ENCODE peak calls at places on chromosome 4, in four cellular contexts. E is EL, V is HTR-8/SVneo, Y is NCI-H82. D is an unnamed sample.

GRCh38 chr4:3445111-3445820 is 3.5 kb downstream of the HGFAC start:
- DNase-seq in E (no peak), V (no peak), Y (no peak), D (no peak)

GRCh38 chr4:21964762-21965319 is 16.3 kb upstream of the KCNIP4 start:
- DNase-seq in E (no peak), V (no peak), Y (no peak), D (no peak)

GRCh38 chr4:102252171-102252570 is 93.1 kb downstream of the SLC39A8 start:
- DNase-seq in E (no peak), V (no peak), Y (no peak), D (no peak)

GRCh38 chr4:77104405-77105292 is 28.9 kb upstream of the CCNI start:
- DNase-seq in E (peak; percentile 3), V (no peak), Y (peak; percentile 38), D (peak; percentile 27)

GRCh38 chr4:114005569-114006442 is 26.4 kb upstream of the ARSJ start:
- DNase-seq in E (peak; percentile 62), V (no peak), Y (no peak), D (peak; percentile 63)

GRCh38 chr4:168751263-168752225 is 254.7 kb downstream of the PALLD start:
- DNase-seq in E (no peak), V (no peak), Y (no peak), D (peak; percentile 74)

GRCh38 chr4:176708771-176709311 is 83.9 kb downstream of the VEGFC start:
- DNase-seq in E (peak; percentile 23), V (no peak), Y (no peak), D (no peak)

GRCh38 chr4:41882622-41883347 is 52.4 kb upstream of the TMEM33 start:
- DNase-seq in E (peak; percentile 31), V (peak; percentile 64), Y (peak; percentile 82), D (peak; percentile 39)

GRCh38 chr4:173138636-173139035 is 30.0 kb upstream of the GALNT7 start:
- DNase-seq in E (no peak), V (no peak), Y (peak; percentile 68), D (no peak)

D was measured in fibroblast of lung.